ENCODE peak calls at places on chromosomes 16 and 17, in seven cellular contexts. E is upper lobe of left lung, I is IMR-90, Y is psoas muscle, W is aorta, K is left lung, Z is foreskin keratinocyte. A is an unnamed sample. For H3K4me1, the result is how much of the 10 kb centered on the place peaks cover.

GRCh38 chr17:15122857-15123256 is 142.3 kb downstream of the PMP22 start:
- ATAC-seq in K (no peak), W (no peak), I (no peak), E (no peak), Y (no peak), Z (no peak), A (no peak)

GRCh38 chr17:48620497-48621139 is 5.5 kb upstream of the HOXB8 start:
- ATAC-seq in W (no peak), I (no peak), Z (no peak), E (no peak), Y (no peak), K (no peak), A (no peak)

GRCh38 chr16:27189335-27189972 is 13.9 kb upstream of the KDM8 start:
- ATAC-seq in Y (peak), Z (peak), E (no peak), I (no peak), W (no peak), K (no peak), A (no peak)

GRCh38 chr16:80518436-80518835 is 22.4 kb upstream of the DYNLRB2 start:
- ATAC-seq in Y (no peak), W (no peak), Z (peak), E (no peak), I (no peak), K (no peak), A (no peak)

GRCh38 chr17:57619061-57619937 is 125.8 kb downstream of the CCDC182 start:
- ATAC-seq in I (peak), K (no peak), E (no peak), Z (no peak), W (no peak), Y (peak), A (no peak)

GRCh38 chr16:4384497-4384896 is 12.8 kb downstream of the VASN start:
- ATAC-seq in K (no peak), Y (no peak), Z (no peak), W (peak), E (peak), I (peak), A (no peak)

GRCh38 chr16:88374736-88375135 is 8.0 kb upstream of the ZNF469 start:
- ATAC-seq in I (no peak), Z (no peak), W (no peak), K (no peak), Y (no peak), E (no peak), A (no peak)

GRCh38 chr16:67006930-67007658 is 18.7 kb downstream of the CES4A start:
- ATAC-seq in Y (no peak), I (peak), K (peak), Z (no peak), W (no peak), E (no peak), A (no peak)

GRCh38 chr17:51228177-51228576 is 31.7 kb downstream of the MBTD1 start:
- ATAC-seq in W (peak), I (no peak), K (peak), Z (no peak), E (peak), Y (no peak), A (peak)

GRCh38 chr17:47879028-47879585 is 16.9 kb upstream of the SP2 start:
- ATAC-seq in E (no peak), Y (no peak), I (peak), K (no peak), Z (no peak), W (no peak), A (no peak)

GRCh38 chr16:68289621-68290329 is 21.0 kb downstream of the SLC7A6OS start:
- ATAC-seq in E (no peak), I (no peak), W (no peak), Y (no peak), K (no peak), Z (no peak), A (no peak)

GRCh38 chr16:18037051-18037450 is 299.5 kb downstream of the NPIPA8 start:
- ATAC-seq in W (no peak), Z (no peak), E (no peak), I (no peak), Y (no peak), K (no peak), A (no peak)

GRCh38 chr16:79532785-79533184 is 67.8 kb downstream of the MAF start:
- ATAC-seq in E (no peak), K (no peak), Y (peak), I (no peak), Z (no peak), W (no peak), A (no peak)

GRCh38 chr17:62907961-62908360 is 58.1 kb upstream of the TANC2 start:
- ATAC-seq in E (no peak), W (no peak), Z (no peak), Y (no peak), I (no peak), K (no peak), A (no peak)

GRCh38 chr17:63985387-63986140 is 12.6 kb upstream of the PRR29 start:
- ATAC-seq in E (no peak), W (no peak), Y (no peak), Z (no peak), I (no peak), K (no peak), A (no peak)
- H3K4me1 ChIP-seq in E (under half), W (under half), Y (half or more), Z (under half), I (under half), K (under half), A (under half)

GRCh38 chr16:1961651-1962067 is 2.3 kb downstream of the NDUFB10 start:
- ATAC-seq in K (no peak), Y (no peak), I (no peak), Z (no peak), W (no peak), E (no peak), A (no peak)
- H3K4me1 ChIP-seq in K (half or more), Y (under half), I (under half), Z (under half), W (under half), E (under half), A (half or more)

DNA sequence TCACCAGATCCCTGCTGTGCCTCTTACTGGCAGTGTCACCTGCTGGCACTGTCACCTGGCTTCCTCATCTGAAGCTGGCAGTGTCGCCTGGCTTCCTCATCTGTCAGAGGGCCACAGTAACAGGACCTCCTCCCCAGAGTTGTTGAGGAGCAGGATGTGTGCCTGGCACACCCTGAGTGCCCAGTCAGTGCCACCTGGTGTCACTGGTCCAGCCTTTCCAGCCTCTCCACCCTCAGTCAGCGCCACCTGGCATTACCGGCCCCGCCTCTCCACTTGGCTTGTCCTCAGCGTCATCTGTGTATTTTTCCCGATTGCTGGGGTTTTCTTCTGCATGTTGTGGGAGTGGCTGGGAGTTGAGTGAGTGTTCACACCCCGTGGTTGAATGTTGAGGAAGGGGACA is 37.9 kb downstream of the USP10 start:
- ATAC-seq in E (peak), W (no peak), I (no peak), Y (peak), Z (no peak), K (peak), A (no peak)
- H3K4me1 ChIP-seq in E (under half), W (under half), I (under half), Y (under half), Z (under half), K (half or more), A (under half)

DNA sequence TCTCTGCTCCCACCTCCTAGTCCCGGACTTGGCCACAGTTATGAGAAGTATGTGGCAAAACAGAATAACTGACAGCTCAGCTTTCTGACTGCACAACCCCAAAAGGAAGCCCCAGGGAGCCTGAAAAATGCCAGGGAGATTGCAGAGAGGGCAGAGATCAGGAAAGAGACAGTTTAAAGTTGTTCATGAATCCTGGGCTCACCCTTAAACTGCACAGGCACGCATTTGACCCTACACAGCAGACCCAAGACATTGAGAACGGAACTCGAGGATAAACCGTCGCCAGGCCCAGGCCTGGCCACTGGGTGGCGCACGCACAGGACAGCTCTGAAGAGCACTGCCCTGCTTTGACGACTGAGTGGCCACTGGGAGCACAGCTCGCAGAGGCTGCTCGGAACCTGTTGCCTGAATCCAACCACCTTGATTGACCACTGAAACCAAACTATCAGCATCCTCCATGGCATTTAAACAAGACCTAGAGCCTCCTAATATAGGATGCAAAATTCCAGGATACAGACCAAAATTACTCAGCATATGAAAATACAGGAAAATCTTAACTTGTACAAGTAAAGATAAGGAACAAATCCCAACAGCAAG is 114.0 kb downstream of the C16orf95 start:
- ATAC-seq in Z (peak), Y (no peak), I (peak), K (peak), W (no peak), E (peak), A (no peak)
- H3K4me1 ChIP-seq in Z (under half), Y (under half), I (under half), K (under half), W (under half), E (under half), A (under half)

A was measured in gastroesophageal sphincter.